ENCODE peak calls at places on chromosomes 4 and X, in five cellular contexts. One of them, this sample, is unnamed.
A peak's percentile ranks its signal among the peaks of the same experiment; 100 is the strongest.

GRCh38 chr4:11739992-11740391 is 311.3 kb upstream of the HS3ST1 start:
- DNase-seq in fibroblast of lung: peak; percentile 63
- DNase-seq in mesenchymal stem cell: peak; percentile 20
- DNase-seq in mesendoderm: no peak
- DNase-seq in SK-N-SH: no peak
- DNase-seq in this sample: no peak

GRCh38 chr4:140829825-140830224 is 73.6 kb upstream of the TBC1D9 start:
- DNase-seq in fibroblast of lung: no peak
- DNase-seq in mesenchymal stem cell: no peak
- DNase-seq in mesendoderm: no peak
- DNase-seq in SK-N-SH: no peak
- DNase-seq in this sample: no peak

GRCh38 chr4:86508436-86508835 is 85.7 kb upstream of the PTPN13 start:
- DNase-seq in fibroblast of lung: peak; percentile 74
- DNase-seq in mesenchymal stem cell: peak; percentile 65
- DNase-seq in mesendoderm: no peak
- DNase-seq in SK-N-SH: no peak
- DNase-seq in this sample: no peak

GRCh38 chrX:40570346-40571093 is 10.2 kb upstream of the ATP6AP2 start:
- DNase-seq in fibroblast of lung: no peak
- DNase-seq in mesenchymal stem cell: no peak
- DNase-seq in mesendoderm: peak; percentile 11
- DNase-seq in SK-N-SH: no peak
- DNase-seq in this sample: no peak

GRCh38 chr4:39466747-39467146 is 7.9 kb downstream of the LIAS start:
- DNase-seq in fibroblast of lung: peak; percentile 68
- DNase-seq in mesenchymal stem cell: no peak
- DNase-seq in mesendoderm: no peak
- DNase-seq in SK-N-SH: no peak
- DNase-seq in this sample: no peak

GRCh38 chr4:100369871-100370270 is 148.0 kb downstream of the EMCN start:
- DNase-seq in fibroblast of lung: no peak
- DNase-seq in mesenchymal stem cell: no peak
- DNase-seq in mesendoderm: no peak
- DNase-seq in SK-N-SH: no peak
- DNase-seq in this sample: no peak

GRCh38 chr4:127732623-127733199 is 2.5 kb downstream of the SLC25A31 start:
- DNase-seq in fibroblast of lung: peak; percentile 73
- DNase-seq in mesenchymal stem cell: peak; percentile 61
- DNase-seq in mesendoderm: peak; percentile 60
- DNase-seq in SK-N-SH: peak; percentile 72
- DNase-seq in this sample: peak; percentile 53

GRCh38 chr4:2265113-2266110 is 3.5 kb upstream of the MXD4 start:
- DNase-seq in fibroblast of lung: no peak
- DNase-seq in mesenchymal stem cell: no peak
- DNase-seq in mesendoderm: no peak
- DNase-seq in SK-N-SH: no peak
- DNase-seq in this sample: no peak

GRCh38 chr4:2251073-2251794 is 9.3 kb upstream of the HAUS3 start:
- DNase-seq in fibroblast of lung: no peak
- DNase-seq in mesenchymal stem cell: no peak
- DNase-seq in mesendoderm: no peak
- DNase-seq in SK-N-SH: peak; percentile 28
- DNase-seq in this sample: no peak

GRCh38 chrX:10047133-10047532 is 80.0 kb downstream of the CLDN34 start:
- DNase-seq in fibroblast of lung: no peak
- DNase-seq in mesenchymal stem cell: no peak
- DNase-seq in mesendoderm: no peak
- DNase-seq in SK-N-SH: no peak
- DNase-seq in this sample: no peak

DNA sequence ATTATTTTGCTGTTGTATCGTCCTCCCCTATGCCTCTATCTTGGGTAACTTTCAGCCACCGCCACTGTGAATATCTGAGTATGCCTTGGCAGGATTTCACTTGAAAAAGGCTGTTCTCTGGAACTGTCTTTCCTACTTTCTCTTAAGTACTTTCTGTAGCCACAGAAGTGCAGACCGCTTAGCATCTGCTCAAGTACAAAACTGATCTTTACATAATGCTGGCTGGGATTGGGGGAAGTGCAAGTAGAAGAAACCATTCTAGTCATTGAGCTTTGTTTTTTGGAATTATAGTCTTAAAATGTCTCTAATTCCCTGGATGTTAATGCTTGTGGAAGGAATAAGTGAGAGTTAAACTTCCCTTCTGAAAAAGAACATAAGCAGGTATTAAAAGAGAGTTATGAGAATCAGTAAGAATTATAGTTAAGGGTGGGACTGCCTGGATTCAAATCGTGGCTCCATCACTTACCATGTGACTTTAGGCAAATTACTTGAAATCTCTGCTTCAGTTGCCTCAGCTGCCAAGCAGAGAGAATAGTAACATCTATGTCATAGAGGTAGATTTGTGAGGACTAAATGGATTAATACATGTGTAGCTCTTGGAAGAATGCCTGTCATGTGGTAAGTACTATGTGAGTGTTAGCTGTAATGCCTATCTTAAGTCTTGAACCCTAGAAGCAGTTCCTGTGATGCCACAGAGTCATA is 77.6 kb downstream of the MID1IP1 start:
- DNase-seq in fibroblast of lung: no peak
- DNase-seq in mesenchymal stem cell: no peak
- DNase-seq in mesendoderm: no peak
- DNase-seq in SK-N-SH: no peak
- DNase-seq in this sample: no peak
- H3K9ac ChIP-seq in fibroblast of lung: no peak overlapping the region
- H3K9ac ChIP-seq in mesenchymal stem cell: no peak overlapping the region
- H3K9ac ChIP-seq in mesendoderm: no peak overlapping the region
- H3K9ac ChIP-seq in SK-N-SH: no peak overlapping the region
- H3K9ac ChIP-seq in this sample: no peak overlapping the region

GRCh38 chr4:76260571-76260970 is 9.1 kb downstream of the FAM47E start:
- DNase-seq in fibroblast of lung: no peak
- DNase-seq in mesenchymal stem cell: no peak
- DNase-seq in mesendoderm: no peak
- DNase-seq in SK-N-SH: no peak
- DNase-seq in this sample: no peak

GRCh38 chr4:76256032-76256431 is 4.5 kb downstream of the FAM47E start:
- DNase-seq in fibroblast of lung: no peak
- DNase-seq in mesenchymal stem cell: no peak
- DNase-seq in mesendoderm: no peak
- DNase-seq in SK-N-SH: no peak
- DNase-seq in this sample: no peak

GRCh38 chr4:76257824-76258223 is 6.3 kb downstream of the FAM47E start:
- DNase-seq in fibroblast of lung: no peak
- DNase-seq in mesenchymal stem cell: no peak
- DNase-seq in mesendoderm: no peak
- DNase-seq in SK-N-SH: no peak
- DNase-seq in this sample: no peak

GRCh38 chr4:76253511-76253910 is 2.0 kb downstream of the FAM47E start:
- DNase-seq in fibroblast of lung: no peak
- DNase-seq in mesenchymal stem cell: no peak
- DNase-seq in mesendoderm: no peak
- DNase-seq in SK-N-SH: no peak
- DNase-seq in this sample: no peak

DNA sequence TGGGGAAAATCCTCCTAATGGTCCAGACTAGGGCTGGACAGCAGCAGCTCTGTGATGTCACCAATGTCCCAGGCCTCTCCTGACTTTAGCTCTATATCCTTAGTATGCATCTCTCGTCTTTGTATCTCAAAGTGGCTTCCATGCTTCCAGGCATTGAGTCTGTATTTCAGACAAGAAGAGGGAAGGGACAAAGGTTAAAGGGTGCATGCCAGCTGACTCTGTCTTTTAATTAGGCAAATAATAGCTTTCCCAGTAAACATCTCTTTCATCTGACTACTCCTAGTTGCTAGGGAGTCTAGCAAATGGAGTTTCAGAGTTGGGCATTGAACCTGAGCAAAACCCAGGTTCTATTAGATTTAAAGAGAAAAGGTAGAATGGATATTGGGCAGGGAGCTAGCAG is 5.4 kb downstream of the FAM47E start:
- DNase-seq in fibroblast of lung: no peak
- DNase-seq in mesenchymal stem cell: no peak
- DNase-seq in mesendoderm: no peak
- DNase-seq in SK-N-SH: no peak
- DNase-seq in this sample: no peak
- H3K9ac ChIP-seq in fibroblast of lung: no peak overlapping the region
- H3K9ac ChIP-seq in mesenchymal stem cell: no peak overlapping the region
- H3K9ac ChIP-seq in mesendoderm: no peak overlapping the region
- H3K9ac ChIP-seq in SK-N-SH: no peak overlapping the region
- H3K9ac ChIP-seq in this sample: no peak overlapping the region

DNA sequence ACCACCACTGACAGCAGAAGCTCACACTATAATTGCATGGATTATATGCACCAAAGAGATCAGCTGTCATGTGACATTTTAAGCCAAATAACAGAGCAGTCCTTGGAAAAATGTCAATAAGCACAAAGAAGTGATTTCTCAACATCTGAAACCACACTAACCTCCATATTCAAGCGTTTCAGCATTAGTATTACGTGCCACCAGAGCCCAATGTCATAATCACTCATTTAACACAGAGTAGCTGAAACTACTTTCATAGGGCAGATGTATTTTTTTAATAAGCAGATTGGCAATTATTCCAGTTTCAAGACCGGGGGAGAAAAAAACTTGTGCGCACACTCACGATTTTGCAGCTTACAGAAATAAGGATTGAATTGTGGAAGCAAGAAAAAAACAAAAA is 76.6 kb downstream of the SH3KBP1 start:
- DNase-seq in fibroblast of lung: peak; percentile 88
- DNase-seq in mesenchymal stem cell: peak; percentile 41
- DNase-seq in mesendoderm: no peak
- DNase-seq in SK-N-SH: no peak
- DNase-seq in this sample: no peak
- H3K9ac ChIP-seq in fibroblast of lung: no peak overlapping the region
- H3K9ac ChIP-seq in mesenchymal stem cell: peak overlapping the region; percentile 28
- H3K9ac ChIP-seq in mesendoderm: no peak overlapping the region
- H3K9ac ChIP-seq in SK-N-SH: no peak overlapping the region
- H3K9ac ChIP-seq in this sample: no peak overlapping the region

GRCh38 chr4:147481577-147482109 is 746 bp downstream of the EDNRA start:
- DNase-seq in fibroblast of lung: peak; percentile 45
- DNase-seq in mesenchymal stem cell: peak; percentile 46
- DNase-seq in mesendoderm: peak; percentile 54
- DNase-seq in SK-N-SH: no peak
- DNase-seq in this sample: peak; percentile 50
- H3K9ac ChIP-seq in fibroblast of lung: peak overlapping the region; percentile 63
- H3K9ac ChIP-seq in mesenchymal stem cell: peak overlapping the region; percentile 78
- H3K9ac ChIP-seq in mesendoderm: peak overlapping the region; percentile 74
- H3K9ac ChIP-seq in SK-N-SH: peak overlapping the region; percentile 56
- H3K9ac ChIP-seq in this sample: no peak overlapping the region

DNA sequence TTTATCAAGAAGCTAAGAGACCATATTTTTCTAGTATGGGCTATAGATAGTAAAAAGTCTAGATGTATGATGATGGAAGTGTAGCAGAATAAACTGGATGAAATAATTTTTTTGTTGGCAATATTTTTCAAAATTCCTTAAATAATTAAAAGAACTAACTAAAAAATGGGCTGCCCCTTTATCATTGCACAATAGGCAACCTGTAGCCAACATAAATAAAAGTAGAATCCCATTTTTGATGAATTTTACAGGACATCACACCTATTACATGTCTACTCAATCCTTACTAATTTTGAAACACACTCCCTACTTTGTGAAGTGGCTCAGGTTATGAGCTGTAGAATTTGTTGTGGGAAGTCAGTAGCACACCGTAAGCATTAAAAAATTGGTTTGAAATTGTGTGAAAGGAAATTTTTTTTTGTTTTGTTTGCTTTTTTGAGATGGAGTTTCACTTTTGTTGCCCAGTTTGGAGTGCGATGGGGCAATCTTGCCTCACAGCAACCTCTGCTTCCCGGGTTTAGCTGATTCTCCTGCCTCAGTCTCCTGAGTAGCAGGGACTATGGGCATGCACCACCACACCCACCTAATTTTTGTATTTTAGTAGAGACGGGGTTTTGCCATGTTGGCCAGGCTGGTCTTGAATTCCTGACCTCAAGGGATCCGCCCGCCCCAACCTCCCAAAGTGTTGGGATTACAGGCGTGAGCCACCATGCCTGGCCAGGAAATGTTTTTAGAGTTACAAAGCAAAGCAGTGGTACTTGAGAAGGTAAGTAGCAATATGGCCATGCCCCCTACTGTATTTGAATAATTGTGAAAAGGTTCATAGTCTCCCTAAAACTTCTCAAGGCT is 8.9 kb upstream of the RUFY3 start:
- DNase-seq in fibroblast of lung: no peak
- DNase-seq in mesenchymal stem cell: no peak
- DNase-seq in mesendoderm: no peak
- DNase-seq in SK-N-SH: no peak
- DNase-seq in this sample: no peak
- H3K9ac ChIP-seq in fibroblast of lung: no peak overlapping the region
- H3K9ac ChIP-seq in mesenchymal stem cell: no peak overlapping the region
- H3K9ac ChIP-seq in mesendoderm: no peak overlapping the region
- H3K9ac ChIP-seq in SK-N-SH: no peak overlapping the region
- H3K9ac ChIP-seq in this sample: no peak overlapping the region

DNA sequence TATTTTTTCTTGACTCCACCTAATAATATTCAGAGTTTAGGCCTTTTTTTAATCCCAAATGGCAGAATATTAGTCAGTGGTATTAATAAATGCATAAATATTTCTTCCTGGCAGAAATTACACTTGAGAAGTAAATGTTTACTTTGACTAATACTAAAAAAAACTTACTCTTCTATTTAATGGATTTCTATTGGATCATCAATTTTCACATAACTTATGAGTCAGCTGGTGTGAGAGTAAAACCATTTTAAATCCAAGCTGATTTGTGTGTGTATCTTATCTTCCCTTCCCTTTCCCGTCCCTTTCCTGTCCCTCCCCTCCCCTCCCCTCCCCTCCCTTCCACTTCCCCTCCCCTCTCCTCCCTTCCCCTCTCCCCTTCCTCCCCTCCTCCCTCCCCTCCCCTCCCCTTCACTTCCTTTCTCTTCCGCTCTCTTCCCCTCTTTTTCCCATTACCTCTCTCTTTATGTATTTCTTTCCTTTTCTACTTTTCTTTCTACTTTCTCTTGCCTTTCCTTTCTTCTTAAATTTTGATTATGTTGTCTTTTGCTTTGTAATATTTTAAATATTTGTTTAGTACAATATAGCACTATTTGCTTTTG is 630.1 kb upstream of the EPHA5 start:
- DNase-seq in fibroblast of lung: no peak
- DNase-seq in mesenchymal stem cell: no peak
- DNase-seq in mesendoderm: no peak
- DNase-seq in SK-N-SH: no peak
- DNase-seq in this sample: no peak
- H3K9ac ChIP-seq in fibroblast of lung: no peak overlapping the region
- H3K9ac ChIP-seq in mesenchymal stem cell: no peak overlapping the region
- H3K9ac ChIP-seq in mesendoderm: no peak overlapping the region
- H3K9ac ChIP-seq in SK-N-SH: no peak overlapping the region
- H3K9ac ChIP-seq in this sample: no peak overlapping the region

GRCh38 chr4:13918110-13918509 is 290.6 kb upstream of the BOD1L1 start:
- DNase-seq in fibroblast of lung: peak; percentile 98
- DNase-seq in mesenchymal stem cell: peak; percentile 97
- DNase-seq in mesendoderm: no peak
- DNase-seq in SK-N-SH: no peak
- DNase-seq in this sample: no peak
- H3K9ac ChIP-seq in fibroblast of lung: no peak overlapping the region
- H3K9ac ChIP-seq in mesenchymal stem cell: peak overlapping the region; percentile 88
- H3K9ac ChIP-seq in mesendoderm: no peak overlapping the region
- H3K9ac ChIP-seq in SK-N-SH: peak overlapping the region; percentile 59
- H3K9ac ChIP-seq in this sample: no peak overlapping the region

DNA sequence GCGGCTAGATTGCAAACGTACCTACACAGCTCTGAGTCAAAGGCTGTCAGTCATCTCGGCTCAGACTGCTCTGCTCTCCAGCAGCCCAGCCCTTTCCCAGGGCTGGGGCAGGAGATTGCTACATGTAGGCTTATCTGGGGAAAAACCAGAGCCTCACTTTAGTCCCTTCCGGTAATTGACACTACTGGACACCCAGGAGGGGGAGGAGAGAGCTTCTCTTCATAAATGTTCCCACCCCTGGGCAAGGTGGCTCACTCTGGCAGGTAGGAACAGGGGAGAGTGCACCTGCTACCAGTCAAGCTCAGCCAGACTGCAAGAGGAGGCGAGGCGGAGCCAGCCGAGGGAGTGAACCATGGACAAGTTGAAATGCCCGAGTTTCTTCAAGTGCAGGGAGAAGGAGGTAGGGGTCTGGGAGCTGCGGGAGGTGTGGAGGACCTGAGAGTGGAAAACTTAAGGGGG is at the start of gene SLC6A14:
- DNase-seq in fibroblast of lung: no peak
- DNase-seq in mesenchymal stem cell: no peak
- DNase-seq in mesendoderm: no peak
- DNase-seq in SK-N-SH: no peak
- DNase-seq in this sample: no peak
- H3K9ac ChIP-seq in fibroblast of lung: no peak within 1 kb of the TSS
- H3K9ac ChIP-seq in mesenchymal stem cell: no peak within 1 kb of the TSS
- H3K9ac ChIP-seq in mesendoderm: no peak within 1 kb of the TSS
- H3K9ac ChIP-seq in SK-N-SH: no peak within 1 kb of the TSS
- H3K9ac ChIP-seq in this sample: no peak within 1 kb of the TSS

This sample was measured in neural progenitor cell.